ENCODE peak calls at places on chromosomes 4 and X, in four cellular contexts. O is A549, Z is GM12878, C is K562. R is an unnamed sample.

GRCh38 chr4:137819964-137820383 is 287.7 kb upstream of the PCDH18 start:
- DNase-seq in O (peak), Z (peak), C (peak), R (peak)

GRCh38 chr4:143586080-143586479 is 72.6 kb downstream of the SMARCA5 start:
- DNase-seq in Z (no peak), O (no peak), C (no peak), R (no peak)

GRCh38 chr4:147381749-147382148 is 99.1 kb upstream of the EDNRA start:
- DNase-seq in Z (no peak), O (no peak), C (no peak), R (no peak)

GRCh38 chr4:41143721-41144379 is 70.5 kb downstream of the APBB2 start:
- DNase-seq in C (no peak), O (no peak), Z (no peak), R (no peak)

GRCh38 chr4:75710246-75710645 is 14.1 kb upstream of the USO1 start:
- DNase-seq in C (no peak), O (no peak), Z (no peak), R (no peak)

GRCh38 chr4:17082186-17082585 is 183.7 kb upstream of the LDB2 start:
- DNase-seq in C (no peak), O (no peak), Z (no peak), R (no peak)

GRCh38 chr4:121140712-121141111 is 23.4 kb downstream of the TNIP3 start:
- DNase-seq in Z (no peak), O (no peak), C (no peak), R (no peak)

GRCh38 chr4:98638661-98639060 is 19.8 kb downstream of the TSPAN5 start:
- DNase-seq in C (no peak), Z (no peak), O (no peak), R (no peak)

GRCh38 chrX:110847334-110847733 is 51.7 kb upstream of the CHRDL1 start:
- DNase-seq in O (peak), Z (peak), C (peak), R (peak)

GRCh38 chrX:104707572-104707971 is 141.6 kb downstream of the IL1RAPL2 start:
- DNase-seq in O (no peak), C (no peak), Z (no peak), R (no peak)

GRCh38 chr4:113411496-113411938 is 350.0 kb downstream of the CAMK2D start:
- DNase-seq in O (no peak), Z (no peak), C (no peak), R (peak)

GRCh38 chr4:25842229-25842840 is 20.5 kb downstream of the SEL1L3 start:
- DNase-seq in Z (peak), C (no peak), O (no peak), R (no peak)

GRCh38 chrX:68177542-68177941 is 255.8 kb downstream of the OPHN1 start:
- DNase-seq in O (no peak), Z (no peak), C (peak), R (no peak)

GRCh38 chr4:187178084-187178483 is 454.4 kb upstream of the FAT1 start:
- DNase-seq in O (no peak), Z (no peak), C (no peak), R (no peak)

GRCh38 chrX:261167-261857 is 19.9 kb upstream of the PLCXD1 start:
- DNase-seq in C (peak), O (peak), Z (no peak), R (no peak)

GRCh38 chrX:76555816-76556215 is 128.3 kb downstream of the MAGEE1 start:
- DNase-seq in Z (no peak), C (peak), O (peak), R (peak)

GRCh38 chr4:170109586-170110289 is 20.0 kb upstream of the AADAT start:
- DNase-seq in Z (no peak), O (no peak), C (no peak), R (no peak)

GRCh38 chr4:94621491-94622080 is 136.2 kb upstream of the BMPR1B start:
- DNase-seq in Z (no peak), C (peak), O (peak), R (peak)

GRCh38 chr4:25818293-25819240 is 44.2 kb downstream of the SEL1L3 start:
- DNase-seq in C (no peak), Z (no peak), O (no peak), R (no peak)

GRCh38 chr4:171142639-171143038 is 670.6 kb upstream of the GALNTL6 start:
- DNase-seq in C (no peak), Z (no peak), O (no peak), R (no peak)

GRCh38 chr4:41120297-41121217 is 93.8 kb downstream of the APBB2 start:
- DNase-seq in Z (no peak), C (no peak), O (no peak), R (no peak)

GRCh38 chr4:139223682-139224317 is 46.8 kb upstream of the ELF2 start:
- DNase-seq in O (no peak), C (peak), Z (no peak), R (no peak)

GRCh38 chrX:137354851-137355250 is 211.1 kb upstream of the ZIC3 start:
- DNase-seq in Z (no peak), C (no peak), O (no peak), R (no peak)

GRCh38 chr4:20253272-20253798 is 1.6 kb downstream of the SLIT2 start:
- DNase-seq in C (no peak), O (no peak), Z (no peak), R (no peak)

GRCh38 chr4:133968174-133968573 is 233.4 kb downstream of the PABPC4L start:
- DNase-seq in Z (no peak), C (no peak), O (no peak), R (no peak)

GRCh38 chrX:101417981-101418841 is 10.2 kb downstream of the HNRNPH2 start:
- DNase-seq in Z (no peak), O (no peak), C (no peak), R (no peak)

GRCh38 chr4:3245676-3246075 is 3.3 kb upstream of the MSANTD1 start:
- DNase-seq in O (no peak), C (no peak), Z (no peak), R (no peak)

GRCh38 chr4:70709551-70710080 is 12.1 kb upstream of the RUFY3 start:
- DNase-seq in Z (no peak), C (no peak), O (no peak), R (peak)

GRCh38 chr4:164304240-164304639 is 449.7 kb upstream of the SMIM31 start:
- DNase-seq in O (no peak), C (no peak), Z (no peak), R (no peak)

GRCh38 chrX:50704360-50704759 is 109.6 kb downstream of the SHROOM4 start:
- DNase-seq in C (no peak), Z (no peak), O (no peak), R (no peak)

GRCh38 chr4:136935305-136935704 is 597.0 kb downstream of the PCDH18 start:
- DNase-seq in O (no peak), C (no peak), Z (no peak), R (no peak)

GRCh38 chr4:9771069-9771468 is 10.4 kb upstream of the DRD5 start:
- DNase-seq in C (no peak), Z (no peak), O (no peak), R (no peak)

GRCh38 chrX:12080265-12080664 is 58.0 kb upstream of the FRMPD4 start:
- DNase-seq in O (peak), Z (no peak), C (peak), R (peak)
- TF ChIP-seq ESRRA in O (no peak), Z (no peak), C (no peak), R (no peak)

GRCh38 chr4:76867880-76868655 is 29.9 kb downstream of the SOWAHB start:
- DNase-seq in C (peak), O (no peak), Z (no peak), R (no peak)
- H3K4me2 ChIP-seq in C (no peak), O (no peak), Z (no peak), R (no peak)

DNA sequence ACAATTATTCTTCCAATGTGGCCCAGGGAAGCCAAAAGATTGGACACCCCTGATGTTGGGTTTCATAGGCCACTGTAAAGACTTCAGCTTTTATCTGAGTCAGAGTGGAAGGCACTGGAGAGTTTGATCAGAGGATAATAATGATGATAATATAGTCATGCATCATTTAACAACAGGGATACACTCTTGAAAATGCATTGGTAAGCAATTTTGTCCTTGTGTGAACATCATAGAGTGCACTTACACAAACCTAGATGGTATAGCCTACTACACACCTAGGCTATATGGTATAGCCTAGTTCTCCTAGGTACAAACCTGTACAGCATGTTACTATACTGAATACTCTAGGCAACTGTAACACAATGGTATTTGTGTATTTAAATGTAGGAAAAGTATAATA is 70.5 kb downstream of the COQ2 start:
- DNase-seq in C (no peak), Z (no peak), O (no peak), R (no peak)
- TF ChIP-seq ESRRA in C (no peak), Z (no peak), O (no peak), R (no peak)

GRCh38 chrX:106898462-106898861 is 4.7 kb downstream of the RIPPLY1 start:
- DNase-seq in O (peak), Z (peak), C (peak), R (peak)

GRCh38 chrX:106897259-106897658 is 5.9 kb downstream of the RIPPLY1 start:
- DNase-seq in C (no peak), O (peak), Z (no peak), R (no peak)

GRCh38 chrX:106894392-106894909 is 8.7 kb downstream of the RIPPLY1 start:
- DNase-seq in O (peak), C (peak), Z (no peak), R (peak)

GRCh38 chrX:106891762-106892161 is 11.4 kb downstream of the RIPPLY1 start:
- DNase-seq in C (no peak), Z (no peak), O (no peak), R (no peak)

DNA sequence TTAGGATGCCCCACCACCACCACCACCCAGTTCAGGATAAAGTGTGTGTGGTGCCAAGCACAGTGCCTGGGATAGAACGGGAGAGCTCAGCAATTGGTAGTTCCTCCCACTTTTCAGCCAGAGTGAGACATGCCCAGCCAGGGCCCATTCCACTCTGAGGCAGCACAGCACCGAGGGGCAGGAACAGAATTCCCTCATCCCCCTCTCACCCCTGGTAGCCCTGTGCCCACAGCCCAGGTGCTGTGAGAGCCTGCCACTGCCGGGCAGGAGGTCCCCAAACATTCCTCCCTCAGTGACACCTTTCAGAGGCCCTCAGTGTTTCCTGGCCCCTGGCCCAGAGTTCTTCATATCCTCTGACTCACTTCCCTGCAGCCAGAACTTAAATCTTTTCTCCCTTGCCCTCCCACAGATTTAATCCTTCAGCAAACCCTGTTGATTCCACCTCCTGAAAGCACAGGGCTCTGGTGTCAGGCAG is 8.1 kb downstream of the RIPPLY1 start:
- DNase-seq in Z (no peak), C (no peak), O (peak), R (peak)
- H3K4me2 ChIP-seq in Z (no peak), C (no peak), O (peak), R (peak)

GRCh38 chr4:4820264-4820663 is 39.2 kb upstream of the MSX1 start:
- DNase-seq in Z (no peak), O (no peak), C (no peak), R (no peak)
- TF ChIP-seq ESRRA in Z (no peak), O (no peak), C (no peak), R (no peak)

GRCh38 chrX:24954732-24955131 is 61.0 kb downstream of the ARX start:
- DNase-seq in Z (no peak), C (no peak), O (no peak), R (no peak)
- H3K4me2 ChIP-seq in Z (no peak), C (no peak), O (no peak), R (no peak)

GRCh38 chrX:3191186-3191585 is 149.9 kb downstream of the ARSF start:
- DNase-seq in C (no peak), O (no peak), Z (no peak), R (no peak)

GRCh38 chrX:3192835-3193234 is 151.6 kb downstream of the ARSF start:
- DNase-seq in C (no peak), O (no peak), Z (no peak), R (no peak)

GRCh38 chrX:3191821-3192220 is 150.6 kb downstream of the ARSF start:
- DNase-seq in Z (no peak), C (no peak), O (no peak), R (no peak)

DNA sequence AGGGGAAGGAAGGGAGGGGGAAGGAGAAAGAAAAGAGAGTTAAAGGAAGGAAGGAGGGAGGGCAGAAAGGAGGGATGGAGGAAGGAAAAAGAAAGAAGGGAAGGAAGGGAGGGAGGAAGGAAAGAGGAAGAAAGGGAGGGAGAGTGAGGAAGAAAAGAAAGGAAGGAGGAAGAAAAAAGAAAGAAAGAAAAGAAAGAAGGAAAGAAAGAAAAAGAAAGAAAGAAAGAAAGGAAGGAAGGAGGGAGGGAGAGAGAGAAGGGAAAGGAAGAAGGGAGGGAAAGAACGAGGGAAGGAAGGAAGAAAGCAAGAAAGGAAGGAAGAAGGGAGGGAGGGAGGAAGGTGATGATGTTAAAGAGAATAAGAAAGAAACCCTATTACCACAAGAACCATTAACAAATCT is 150.6 kb downstream of the MXRA5 start:
- DNase-seq in O (no peak), C (no peak), Z (no peak), R (no peak)
- TF ChIP-seq ESRRA in O (no peak), C (no peak), Z (no peak), R (no peak)

GRCh38 chr4:44716597-44716996 is 9.8 kb downstream of the GNPDA2 start:
- DNase-seq in Z (no peak), O (no peak), C (no peak), R (no peak)

GRCh38 chr4:44713125-44713524 is 13.2 kb downstream of the GNPDA2 start:
- DNase-seq in C (peak), O (no peak), Z (no peak), R (no peak)
- H3K4me2 ChIP-seq in C (peak), O (no peak), Z (no peak), R (no peak)

GRCh38 chr4:86848732-86849617 is at the start of gene SLC10A6:
- DNase-seq in Z (no peak), C (no peak), O (no peak), R (no peak)
- TF ChIP-seq ESRRA in Z (no peak), C (no peak), O (no peak), R (no peak)

R was measured in HepG2.